ENCODE peak calls at places on chromosomes 6 and 20, in nine cellular contexts. B, A, E, X, R, G, M, Q and T are unnamed samples.

GRCh38 chr6:102402635-102403329 is 1009.3 kb downstream of the GRIK2 start:
- DNase-seq in B (no peak), Q (no peak), R (no peak), E (no peak), G (no peak), M (no peak), X (no peak), A (no peak), T (no peak)

GRCh38 chr6:137637161-137637560 is 143.0 kb upstream of the OLIG3 start:
- DNase-seq in E (no peak), R (no peak), A (peak), X (peak), G (peak), M (no peak), B (peak), Q (no peak), T (peak)

GRCh38 chr6:21186479-21187055 is 407.0 kb upstream of the SOX4 start:
- DNase-seq in R (no peak), G (no peak), E (no peak), X (no peak), A (no peak), Q (no peak), B (peak), M (no peak), T (no peak)

GRCh38 chr6:79385893-79386292 is 151.3 kb downstream of the LCA5 start:
- DNase-seq in G (no peak), M (no peak), A (no peak), X (no peak), R (no peak), Q (no peak), B (peak), E (no peak), T (no peak)

GRCh38 chr6:17064975-17065374 is 36.9 kb upstream of the STMND1 start:
- DNase-seq in A (no peak), G (no peak), Q (no peak), M (no peak), E (no peak), R (no peak), B (no peak), X (no peak), T (no peak)

GRCh38 chr6:13431861-13432465 is 55.4 kb downstream of the GFOD1 start:
- DNase-seq in A (peak), G (peak), X (no peak), R (no peak), B (peak), M (peak), E (no peak), Q (no peak), T (peak)

GRCh38 chr6:2970753-2971419 is 481 bp downstream of the SERPINB6 start:
- DNase-seq in A (peak), G (peak), B (peak), X (peak), R (no peak), Q (peak), M (peak), E (peak), T (no peak)

GRCh38 chr20:62804632-62805364 is at the start of gene OGFR:
- DNase-seq in M (peak), E (peak), Q (peak), G (peak), X (no peak), B (peak), R (no peak), A (peak), T (no peak)

GRCh38 chr6:11397622-11398450 is 139.7 kb upstream of the TMEM170B start:
- DNase-seq in R (no peak), B (no peak), G (no peak), A (no peak), Q (no peak), X (no peak), M (no peak), E (no peak), T (no peak)

GRCh38 chr20:3081641-3082040 is 2.9 kb downstream of the AVP start:
- DNase-seq in R (no peak), Q (no peak), M (no peak), X (no peak), E (no peak), A (no peak), G (no peak), B (no peak), T (no peak)

GRCh38 chr6:45423111-45423900 is 45.6 kb upstream of the SUPT3H start:
- DNase-seq in A (peak), B (no peak), Q (peak), M (peak), G (peak), X (no peak), R (no peak), E (peak), T (no peak)

GRCh38 chr6:45422541-45423110 is 44.9 kb upstream of the SUPT3H start:
- DNase-seq in A (peak), G (peak), B (no peak), M (peak), E (peak), X (peak), R (no peak), Q (peak), T (no peak)

GRCh38 chr6:45424628-45424955 is 46.9 kb upstream of the SUPT3H start:
- DNase-seq in B (no peak), M (no peak), A (no peak), G (no peak), Q (no peak), R (no peak), X (no peak), E (no peak), T (no peak)

GRCh38 chr6:45421700-45422540 is 44.2 kb upstream of the SUPT3H start:
- DNase-seq in Q (peak), B (peak), M (peak), X (peak), G (peak), R (no peak), E (peak), A (peak), T (peak)

GRCh38 chr6:45423901-45424627 is 46.3 kb upstream of the SUPT3H start:
- DNase-seq in A (peak), B (no peak), M (peak), Q (peak), X (no peak), R (no peak), G (peak), E (peak), T (no peak)
- H3K4me3 ChIP-seq in A (peak), B (peak), M (peak), Q (peak), X (peak), R (no peak), G (peak), E (peak), T (peak)

GRCh38 chr6:143023695-143024094 is 37.0 kb upstream of the AIG1 start:
- DNase-seq in Q (no peak), G (no peak), E (no peak), M (no peak), B (no peak), A (no peak), R (no peak), X (no peak), T (no peak)
- H3K4me3 ChIP-seq in Q (no peak), G (no peak), E (no peak), M (no peak), B (no peak), A (no peak), R (no peak), X (no peak), T (no peak)

DNA sequence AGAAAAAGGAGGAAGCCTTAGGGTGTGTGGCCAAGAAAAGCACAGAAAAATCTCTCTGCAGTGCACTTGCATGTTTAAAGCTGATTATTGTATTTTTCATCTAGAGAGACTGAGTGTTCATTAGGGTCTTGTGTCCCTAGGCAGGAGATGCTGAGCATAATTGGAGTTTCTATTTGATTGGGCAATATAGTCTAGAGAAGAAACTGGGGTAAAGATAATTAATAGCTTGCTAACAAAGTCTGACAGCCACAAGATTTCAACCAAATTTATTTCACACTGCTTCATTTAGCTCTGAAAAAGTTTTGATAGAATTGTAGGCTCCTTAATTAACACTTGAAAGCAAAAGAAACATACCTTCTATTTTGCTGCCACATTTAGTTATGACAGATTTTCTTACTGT is 2.3 kb downstream of the FLRT3 start:
- DNase-seq in Q (no peak), E (no peak), G (no peak), B (no peak), M (no peak), R (no peak), A (no peak), X (no peak), T (no peak)
- H3K4me3 ChIP-seq in Q (no peak), E (peak), G (peak), B (no peak), M (no peak), R (no peak), A (no peak), X (no peak), T (peak)

GRCh38 chr6:93779086-93779858 is 359.9 kb upstream of the EPHA7 start:
- DNase-seq in G (no peak), Q (peak), M (no peak), E (peak), X (no peak), B (peak), R (no peak), A (no peak), T (no peak)
- H3K4me3 ChIP-seq in G (no peak), Q (no peak), M (no peak), E (no peak), X (no peak), B (no peak), R (no peak), A (no peak), T (no peak)

GRCh38 chr20:23189854-23190253 is 103.7 kb upstream of the CD93 start:
- DNase-seq in A (no peak), Q (no peak), X (no peak), R (no peak), G (no peak), M (no peak), E (no peak), B (no peak), T (no peak)

GRCh38 chr20:23188377-23189169 is 102.4 kb upstream of the CD93 start:
- DNase-seq in E (no peak), R (no peak), Q (no peak), A (no peak), G (no peak), X (no peak), B (no peak), M (no peak), T (no peak)

GRCh38 chr20:23189341-23189740 is 103.2 kb upstream of the CD93 start:
- DNase-seq in E (no peak), B (no peak), A (no peak), G (no peak), Q (no peak), M (no peak), X (no peak), R (no peak), T (no peak)

GRCh38 chr20:23187759-23188158 is 101.6 kb upstream of the CD93 start:
- DNase-seq in E (no peak), Q (no peak), R (no peak), G (peak), X (no peak), A (no peak), B (no peak), M (peak), T (peak)

GRCh38 chr20:23186808-23187207 is 100.7 kb upstream of the CD93 start:
- DNase-seq in B (no peak), Q (no peak), X (no peak), R (no peak), M (no peak), G (no peak), E (no peak), A (no peak), T (no peak)
- H3K4me3 ChIP-seq in B (no peak), Q (no peak), X (no peak), R (no peak), M (no peak), G (no peak), E (no peak), A (no peak), T (no peak)

GRCh38 chr6:35452186-35453090 is at the start of gene FANCE:
- DNase-seq in R (peak), X (peak), G (peak), Q (peak), M (peak), A (peak), E (peak), B (peak), T (peak)

GRCh38 chr6:35451354-35452185 is 568 bp upstream of the FANCE start:
- DNase-seq in B (no peak), R (no peak), G (no peak), E (no peak), Q (peak), X (no peak), M (no peak), A (no peak), T (no peak)

GRCh38 chr6:35454843-35455110 is 2.6 kb downstream of the FANCE start:
- DNase-seq in B (no peak), R (no peak), X (no peak), E (no peak), G (no peak), Q (no peak), M (no peak), A (no peak), T (no peak)

GRCh38 chr6:35449287-35449881 is 2.8 kb upstream of the FANCE start:
- DNase-seq in B (peak), E (peak), Q (peak), A (peak), G (peak), R (no peak), X (no peak), M (no peak), T (peak)

DNA sequence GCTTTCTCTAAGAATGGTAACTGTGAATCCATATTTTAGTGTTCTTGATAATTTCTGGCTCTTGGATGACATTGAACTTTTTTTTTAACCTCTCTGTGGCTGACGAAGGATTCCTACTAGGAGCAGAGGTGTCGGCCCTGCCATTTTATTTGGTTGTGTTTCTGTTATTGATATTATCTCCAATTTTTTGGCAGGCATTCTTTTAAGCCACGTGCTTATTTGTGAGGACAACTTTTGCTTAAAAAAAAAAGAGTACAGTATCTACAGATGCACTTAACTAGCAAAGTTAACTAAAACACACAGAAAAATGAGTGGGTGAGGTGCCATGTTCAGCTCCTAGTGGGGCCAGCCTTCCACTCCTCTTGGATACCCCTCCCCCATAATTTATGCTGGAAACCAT is 1.1 kb downstream of the FANCE start:
- DNase-seq in Q (no peak), G (no peak), E (no peak), A (no peak), R (no peak), M (no peak), X (no peak), B (no peak), T (no peak)
- H3K4me3 ChIP-seq in Q (peak), G (peak), E (peak), A (peak), R (peak), M (peak), X (peak), B (peak), T (peak)

DNA sequence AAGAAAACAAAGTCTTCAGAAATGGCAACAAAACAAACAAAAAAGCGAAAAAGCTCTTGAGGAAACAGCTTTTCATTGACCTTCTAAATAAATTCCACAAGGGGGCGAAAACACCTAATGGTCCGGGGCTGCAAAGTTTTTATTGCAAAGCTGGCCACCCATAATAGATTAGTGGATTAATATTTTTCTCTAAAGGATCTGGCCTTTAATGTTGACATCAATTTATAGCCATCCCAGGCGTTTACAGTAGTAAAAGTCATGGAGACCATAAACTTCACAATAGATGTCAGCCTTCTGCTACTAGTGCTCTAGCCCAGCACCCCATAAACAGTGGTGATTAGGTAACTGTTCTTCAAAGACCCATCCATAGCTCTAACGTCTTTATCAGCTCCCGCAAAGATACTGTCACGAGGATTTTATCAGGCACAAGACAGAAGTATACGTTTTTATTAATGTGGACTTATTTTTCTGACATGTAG is 4.8 kb downstream of the CITED2 start:
- DNase-seq in A (peak), M (no peak), G (peak), E (peak), B (peak), X (peak), Q (peak), R (no peak), T (peak)
- H3K4me3 ChIP-seq in A (no peak), M (peak), G (no peak), E (peak), B (no peak), X (peak), Q (peak), R (no peak), T (no peak)

GRCh38 chr20:54321688-54322087 is 113.8 kb downstream of the PFDN4 start:
- DNase-seq in A (no peak), Q (no peak), G (no peak), R (no peak), B (no peak), E (no peak), X (no peak), M (no peak), T (no peak)
- H3K4me3 ChIP-seq in A (no peak), Q (no peak), G (no peak), R (no peak), B (no peak), E (no peak), X (no peak), M (no peak), T (no peak)

DNA sequence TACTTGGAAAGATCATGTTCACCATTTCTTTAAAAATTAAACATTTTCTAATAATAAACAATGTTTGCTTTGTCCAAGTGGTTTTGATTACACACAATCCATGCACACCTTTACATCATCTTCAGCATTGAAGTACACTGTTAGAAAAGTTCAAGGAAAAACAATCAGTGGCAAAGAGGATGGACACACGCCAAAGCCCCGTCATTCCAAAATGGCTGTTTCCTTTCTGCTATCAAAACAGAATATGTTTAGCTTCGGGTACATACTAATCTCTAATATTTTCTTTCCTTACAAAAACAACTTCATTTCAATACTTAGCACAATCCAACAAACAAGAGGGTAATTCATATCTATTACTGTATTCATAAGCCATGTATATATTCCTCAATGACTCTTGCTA is 24.5 kb downstream of the REPS1 start:
- DNase-seq in G (no peak), Q (no peak), X (no peak), M (no peak), B (peak), A (no peak), R (no peak), E (no peak), T (no peak)
- H3K4me3 ChIP-seq in G (no peak), Q (no peak), X (no peak), M (no peak), B (no peak), A (no peak), R (no peak), E (no peak), T (no peak)

GRCh38 chr6:158687507-158687906 is 37.7 kb downstream of the SYTL3 start:
- DNase-seq in Q (no peak), R (no peak), B (no peak), G (no peak), X (no peak), E (no peak), M (no peak), A (no peak), T (no peak)
- H3K4me3 ChIP-seq in Q (no peak), R (no peak), B (no peak), G (no peak), X (no peak), E (no peak), M (no peak), A (no peak), T (no peak)